ENCODE peak calls at places on chromosomes 3 and 15, in eight cellular contexts. One of them, this sample, is unnamed.

GRCh38 chr3:81446806-81447205 is 314.6 kb downstream of the GBE1 start:
- DNase-seq in breast epithelium: no peak
- DNase-seq in dorsolateral prefrontal cortex: no peak
- DNase-seq in uterus: no peak
- DNase-seq in epithelial cell of esophagus: no peak
- DNase-seq in nephron progenitor cell: no peak
- DNase-seq in B cell: no peak
- DNase-seq in heart left ventricle: no peak
- DNase-seq in this sample: no peak

GRCh38 chr3:114879059-114880031 is 267.7 kb downstream of the ZBTB20 start:
- DNase-seq in heart left ventricle: no peak
- DNase-seq in dorsolateral prefrontal cortex: no peak
- DNase-seq in epithelial cell of esophagus: peak
- DNase-seq in nephron progenitor cell: no peak
- DNase-seq in B cell: no peak
- DNase-seq in uterus: no peak
- DNase-seq in breast epithelium: no peak
- DNase-seq in this sample: no peak

GRCh38 chr15:38217181-38217580 is 35.5 kb upstream of the SPRED1 start:
- DNase-seq in B cell: no peak
- DNase-seq in heart left ventricle: no peak
- DNase-seq in uterus: no peak
- DNase-seq in dorsolateral prefrontal cortex: no peak
- DNase-seq in epithelial cell of esophagus: peak
- DNase-seq in nephron progenitor cell: no peak
- DNase-seq in breast epithelium: no peak
- DNase-seq in this sample: no peak

GRCh38 chr3:125236331-125236903 is 23.9 kb upstream of the SLC12A8 start:
- DNase-seq in heart left ventricle: no peak
- DNase-seq in breast epithelium: no peak
- DNase-seq in epithelial cell of esophagus: no peak
- DNase-seq in dorsolateral prefrontal cortex: no peak
- DNase-seq in B cell: no peak
- DNase-seq in nephron progenitor cell: no peak
- DNase-seq in uterus: no peak
- DNase-seq in this sample: no peak

GRCh38 chr15:91553455-91553854 is 300.1 kb upstream of the SLCO3A1 start:
- DNase-seq in uterus: no peak
- DNase-seq in nephron progenitor cell: no peak
- DNase-seq in heart left ventricle: no peak
- DNase-seq in breast epithelium: no peak
- DNase-seq in B cell: no peak
- DNase-seq in epithelial cell of esophagus: no peak
- DNase-seq in dorsolateral prefrontal cortex: no peak
- DNase-seq in this sample: no peak

GRCh38 chr3:70811880-70812279 is 499.4 kb upstream of the MDFIC2 start:
- DNase-seq in uterus: no peak
- DNase-seq in nephron progenitor cell: no peak
- DNase-seq in dorsolateral prefrontal cortex: no peak
- DNase-seq in epithelial cell of esophagus: peak
- DNase-seq in heart left ventricle: peak
- DNase-seq in B cell: no peak
- DNase-seq in breast epithelium: no peak
- DNase-seq in this sample: no peak

GRCh38 chr3:67593761-67594234 is 60.6 kb downstream of the SUCLG2 start:
- DNase-seq in B cell: no peak
- DNase-seq in nephron progenitor cell: no peak
- DNase-seq in dorsolateral prefrontal cortex: no peak
- DNase-seq in uterus: no peak
- DNase-seq in epithelial cell of esophagus: peak
- DNase-seq in heart left ventricle: no peak
- DNase-seq in breast epithelium: no peak
- DNase-seq in this sample: no peak

GRCh38 chr15:55118341-55118740 is 78.4 kb downstream of the RSL24D1 start:
- DNase-seq in epithelial cell of esophagus: no peak
- DNase-seq in nephron progenitor cell: no peak
- DNase-seq in B cell: no peak
- DNase-seq in heart left ventricle: no peak
- DNase-seq in dorsolateral prefrontal cortex: no peak
- DNase-seq in breast epithelium: no peak
- DNase-seq in uterus: no peak
- DNase-seq in this sample: no peak

GRCh38 chr15:101615986-101616848 is 36.0 kb downstream of the TM2D3 start:
- DNase-seq in breast epithelium: no peak
- DNase-seq in nephron progenitor cell: peak
- DNase-seq in epithelial cell of esophagus: peak
- DNase-seq in uterus: peak
- DNase-seq in heart left ventricle: peak
- DNase-seq in dorsolateral prefrontal cortex: no peak
- DNase-seq in B cell: no peak
- DNase-seq in this sample: peak

GRCh38 chr15:80849308-80849707 is 70.1 kb downstream of the CEMIP start:
- DNase-seq in nephron progenitor cell: no peak
- DNase-seq in breast epithelium: no peak
- DNase-seq in heart left ventricle: no peak
- DNase-seq in epithelial cell of esophagus: peak
- DNase-seq in B cell: no peak
- DNase-seq in dorsolateral prefrontal cortex: no peak
- DNase-seq in uterus: peak
- DNase-seq in this sample: no peak

GRCh38 chr15:59303641-59304433 is 68.8 kb downstream of the MYO1E start:
- DNase-seq in epithelial cell of esophagus: no peak
- DNase-seq in uterus: no peak
- DNase-seq in nephron progenitor cell: no peak
- DNase-seq in heart left ventricle: no peak
- DNase-seq in dorsolateral prefrontal cortex: no peak
- DNase-seq in B cell: no peak
- DNase-seq in breast epithelium: no peak
- DNase-seq in this sample: no peak

GRCh38 chr15:39969871-39970270 is 36.0 kb downstream of the EIF2AK4 start:
- DNase-seq in epithelial cell of esophagus: peak
- DNase-seq in dorsolateral prefrontal cortex: peak
- DNase-seq in heart left ventricle: peak
- DNase-seq in uterus: peak
- DNase-seq in breast epithelium: no peak
- DNase-seq in B cell: no peak
- DNase-seq in nephron progenitor cell: no peak
- DNase-seq in this sample: no peak

GRCh38 chr3:55721716-55722484 is 234.8 kb upstream of the WNT5A start:
- DNase-seq in heart left ventricle: no peak
- DNase-seq in B cell: no peak
- DNase-seq in breast epithelium: no peak
- DNase-seq in uterus: peak
- DNase-seq in nephron progenitor cell: peak
- DNase-seq in dorsolateral prefrontal cortex: no peak
- DNase-seq in epithelial cell of esophagus: peak
- DNase-seq in this sample: peak

GRCh38 chr3:47603332-47603731 is 24.7 kb upstream of the CSPG5 start:
- DNase-seq in heart left ventricle: no peak
- DNase-seq in dorsolateral prefrontal cortex: no peak
- DNase-seq in B cell: no peak
- DNase-seq in breast epithelium: no peak
- DNase-seq in nephron progenitor cell: no peak
- DNase-seq in uterus: no peak
- DNase-seq in epithelial cell of esophagus: no peak
- DNase-seq in this sample: no peak

GRCh38 chr3:63652066-63652725 is at the start of gene SNTN:
- DNase-seq in heart left ventricle: no peak
- DNase-seq in nephron progenitor cell: no peak
- DNase-seq in epithelial cell of esophagus: no peak
- DNase-seq in breast epithelium: no peak
- DNase-seq in B cell: no peak
- DNase-seq in uterus: no peak
- DNase-seq in dorsolateral prefrontal cortex: no peak
- DNase-seq in this sample: no peak

GRCh38 chr3:10449436-10449835 is 56.0 kb downstream of the ATP2B2 start:
- DNase-seq in uterus: no peak
- DNase-seq in nephron progenitor cell: no peak
- DNase-seq in epithelial cell of esophagus: no peak
- DNase-seq in dorsolateral prefrontal cortex: no peak
- DNase-seq in breast epithelium: no peak
- DNase-seq in B cell: no peak
- DNase-seq in heart left ventricle: no peak
- DNase-seq in this sample: no peak

GRCh38 chr3:85142626-85143025 is 183.8 kb downstream of the CADM2 start:
- DNase-seq in nephron progenitor cell: no peak
- DNase-seq in heart left ventricle: no peak
- DNase-seq in B cell: no peak
- DNase-seq in breast epithelium: no peak
- DNase-seq in epithelial cell of esophagus: no peak
- DNase-seq in dorsolateral prefrontal cortex: no peak
- DNase-seq in uterus: no peak
- DNase-seq in this sample: no peak

GRCh38 chr3:156673732-156674045 is 701 bp upstream of the TIPARP start:
- DNase-seq in epithelial cell of esophagus: no peak
- DNase-seq in B cell: no peak
- DNase-seq in nephron progenitor cell: no peak
- DNase-seq in uterus: no peak
- DNase-seq in heart left ventricle: no peak
- DNase-seq in dorsolateral prefrontal cortex: no peak
- DNase-seq in breast epithelium: no peak
- DNase-seq in this sample: no peak

GRCh38 chr3:156676467-156677119 is 2.2 kb downstream of the TIPARP start:
- DNase-seq in nephron progenitor cell: no peak
- DNase-seq in heart left ventricle: no peak
- DNase-seq in dorsolateral prefrontal cortex: no peak
- DNase-seq in breast epithelium: no peak
- DNase-seq in B cell: no peak
- DNase-seq in uterus: no peak
- DNase-seq in epithelial cell of esophagus: peak
- DNase-seq in this sample: no peak

GRCh38 chr3:156675744-156676466 is 1.5 kb downstream of the TIPARP start:
- DNase-seq in uterus: peak
- DNase-seq in epithelial cell of esophagus: peak
- DNase-seq in nephron progenitor cell: peak
- DNase-seq in breast epithelium: no peak
- DNase-seq in dorsolateral prefrontal cortex: no peak
- DNase-seq in B cell: no peak
- DNase-seq in heart left ventricle: no peak
- DNase-seq in this sample: peak

GRCh38 chr3:156674046-156674910 is at the start of gene TIPARP:
- DNase-seq in dorsolateral prefrontal cortex: peak
- DNase-seq in uterus: peak
- DNase-seq in epithelial cell of esophagus: peak
- DNase-seq in breast epithelium: peak
- DNase-seq in nephron progenitor cell: peak
- DNase-seq in B cell: peak
- DNase-seq in heart left ventricle: peak
- DNase-seq in this sample: peak

DNA sequence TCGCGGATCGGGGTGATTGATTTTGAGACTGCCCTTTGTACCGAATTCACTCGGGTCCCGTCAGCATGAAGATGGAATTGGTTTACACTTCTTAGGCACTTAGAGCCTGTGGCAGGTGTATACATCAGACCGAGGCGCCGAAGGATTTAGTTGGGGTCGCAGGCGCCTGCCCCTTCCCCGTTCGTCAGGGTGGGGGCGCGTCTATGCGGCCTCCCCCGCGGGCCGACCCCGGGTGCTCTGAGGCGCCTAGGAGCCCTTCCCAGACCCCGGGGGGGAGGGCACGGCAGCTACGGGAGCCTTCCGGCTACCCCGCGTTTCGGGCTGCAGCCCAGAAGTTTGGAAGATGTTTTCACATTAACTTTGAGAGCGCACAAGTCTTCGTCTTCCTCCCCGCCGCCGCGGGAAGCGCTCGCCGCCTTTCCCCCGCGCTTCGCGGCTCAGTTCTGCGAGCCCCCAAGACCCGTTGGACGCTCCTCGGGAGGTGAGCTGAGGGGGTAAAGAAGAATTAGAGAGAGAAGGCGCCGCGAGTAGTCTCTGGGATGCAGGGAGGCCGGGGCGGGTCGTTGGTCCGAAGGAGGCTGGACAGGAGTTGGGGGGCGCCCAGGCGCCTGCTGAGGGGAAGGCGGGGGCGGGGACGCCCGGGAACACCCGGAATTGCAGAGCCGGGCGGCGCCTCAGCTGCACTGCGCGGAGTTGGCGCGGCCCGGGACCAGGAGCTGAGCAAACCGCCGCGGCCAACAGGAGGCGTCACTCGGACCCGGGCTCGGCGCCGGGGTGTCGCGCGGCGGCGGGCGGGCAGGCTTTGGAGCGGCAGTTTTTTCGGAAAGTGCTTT is 737 bp downstream of the TIPARP start:
- DNase-seq in B cell: no peak
- DNase-seq in dorsolateral prefrontal cortex: peak
- DNase-seq in nephron progenitor cell: peak
- DNase-seq in heart left ventricle: peak
- DNase-seq in breast epithelium: peak
- DNase-seq in epithelial cell of esophagus: peak
- DNase-seq in uterus: peak
- DNase-seq in this sample: peak
- TF ChIP-seq CTCF in B cell: peak
- TF ChIP-seq CTCF in dorsolateral prefrontal cortex: peak
- TF ChIP-seq CTCF in nephron progenitor cell: peak
- TF ChIP-seq CTCF in heart left ventricle: peak
- TF ChIP-seq CTCF in breast epithelium: peak
- TF ChIP-seq CTCF in epithelial cell of esophagus: no peak
- TF ChIP-seq CTCF in uterus: peak
- TF ChIP-seq CTCF in this sample: peak

GRCh38 chr3:151290673-151291072 is 12.3 kb upstream of the P2RY14 start:
- DNase-seq in uterus: no peak
- DNase-seq in B cell: no peak
- DNase-seq in dorsolateral prefrontal cortex: no peak
- DNase-seq in epithelial cell of esophagus: peak
- DNase-seq in breast epithelium: no peak
- DNase-seq in nephron progenitor cell: no peak
- DNase-seq in heart left ventricle: no peak
- DNase-seq in this sample: no peak
- TF ChIP-seq CTCF in uterus: peak
- TF ChIP-seq CTCF in B cell: peak
- TF ChIP-seq CTCF in dorsolateral prefrontal cortex: peak
- TF ChIP-seq CTCF in epithelial cell of esophagus: peak
- TF ChIP-seq CTCF in breast epithelium: peak
- TF ChIP-seq CTCF in nephron progenitor cell: no peak
- TF ChIP-seq CTCF in heart left ventricle: peak
- TF ChIP-seq CTCF in this sample: peak

DNA sequence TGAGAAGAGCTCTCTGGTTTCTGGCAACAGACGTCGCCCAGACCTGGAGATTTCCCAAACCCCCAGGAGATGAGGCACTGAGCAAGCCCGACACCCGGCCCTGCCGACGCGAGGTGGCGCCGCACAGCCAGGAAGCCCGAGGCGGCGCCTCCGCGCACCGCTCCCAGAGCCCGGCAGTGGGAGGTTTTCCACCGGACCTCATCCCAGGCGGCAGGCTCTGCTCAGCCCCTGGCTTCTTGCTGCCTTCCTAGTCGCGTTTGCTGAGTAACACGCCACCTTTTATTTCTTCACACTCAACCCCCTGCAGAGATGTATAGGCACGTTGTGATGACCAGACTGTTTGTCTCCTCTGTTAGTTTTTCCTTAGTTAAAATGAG is 56.3 kb upstream of the ARRDC4 start:
- DNase-seq in heart left ventricle: peak
- DNase-seq in uterus: peak
- DNase-seq in nephron progenitor cell: peak
- DNase-seq in breast epithelium: peak
- DNase-seq in dorsolateral prefrontal cortex: peak
- DNase-seq in epithelial cell of esophagus: peak
- DNase-seq in B cell: no peak
- DNase-seq in this sample: peak
- TF ChIP-seq CTCF in heart left ventricle: peak
- TF ChIP-seq CTCF in uterus: peak
- TF ChIP-seq CTCF in nephron progenitor cell: peak
- TF ChIP-seq CTCF in breast epithelium: peak
- TF ChIP-seq CTCF in dorsolateral prefrontal cortex: peak
- TF ChIP-seq CTCF in epithelial cell of esophagus: peak
- TF ChIP-seq CTCF in B cell: no peak
- TF ChIP-seq CTCF in this sample: peak

GRCh38 chr3:4693620-4694019 is 200.5 kb downstream of the ITPR1 start:
- DNase-seq in breast epithelium: no peak
- DNase-seq in B cell: no peak
- DNase-seq in heart left ventricle: no peak
- DNase-seq in dorsolateral prefrontal cortex: no peak
- DNase-seq in uterus: no peak
- DNase-seq in epithelial cell of esophagus: no peak
- DNase-seq in nephron progenitor cell: no peak
- DNase-seq in this sample: no peak
- TF ChIP-seq CTCF in breast epithelium: no peak
- TF ChIP-seq CTCF in B cell: no peak
- TF ChIP-seq CTCF in heart left ventricle: no peak
- TF ChIP-seq CTCF in dorsolateral prefrontal cortex: no peak
- TF ChIP-seq CTCF in uterus: no peak
- TF ChIP-seq CTCF in epithelial cell of esophagus: no peak
- TF ChIP-seq CTCF in nephron progenitor cell: no peak
- TF ChIP-seq CTCF in this sample: no peak